ENCODE peak calls at places on chromosomes 4 and X, in seven cellular contexts. T is skeletal muscle cell, Y is mammary epithelial cell, Q is sigmoid colon, I is progenitor cell of endocrine pancreas, D is NCI-H1105 treated with DMSO at 0.1 percent for 48 hours, H is Right ventricle myocardium superior. M is an unnamed sample.

GRCh38 chrX:104660092-104660491 is 94.1 kb downstream of the IL1RAPL2 start:
- DNase-seq in T (no peak), Y (peak; percentile 29), H (no peak), Q (no peak), I (no peak), D (no peak), M (no peak)

GRCh38 chr4:75107703-75108612 is 175.0 kb downstream of the PARM1 start:
- DNase-seq in T (no peak), Y (no peak), H (no peak), D (no peak), Q (no peak), I (no peak), M (no peak)

GRCh38 chr4:86974481-86975050 is 39.8 kb downstream of the AFF1 start:
- DNase-seq in H (no peak), I (no peak), D (no peak), Q (no peak), Y (no peak), T (no peak), M (no peak)

GRCh38 chr4:162282711-162283110 is 118.9 kb upstream of the FSTL5 start:
- DNase-seq in D (no peak), H (no peak), I (no peak), Q (no peak), T (no peak), Y (no peak), M (no peak)

GRCh38 chr4:109729155-109729562 is 711 bp downstream of the PLA2G12A start:
- DNase-seq in D (peak; percentile 2), H (no peak), Y (peak; percentile 3), Q (no peak), I (no peak), T (no peak), M (no peak)

GRCh38 chr4:140748171-140748570 is 8.0 kb downstream of the TBC1D9 start:
- DNase-seq in Y (no peak), I (no peak), T (no peak), H (no peak), Q (no peak), D (no peak), M (no peak)

GRCh38 chr4:42579903-42580302 is 77.0 kb downstream of the ATP8A1 start:
- DNase-seq in Y (no peak), D (no peak), H (no peak), Q (no peak), T (no peak), I (no peak), M (no peak)

GRCh38 chr4:6360385-6360784 is 90.7 kb downstream of the WFS1 start:
- DNase-seq in Y (no peak), D (peak; percentile 29), H (no peak), Q (no peak), T (no peak), I (no peak), M (no peak)

GRCh38 chr4:126071346-126072333 is 756.9 kb downstream of the FAT4 start:
- DNase-seq in Y (peak; percentile 23), H (no peak), D (peak; percentile 91), T (peak; percentile 83), I (no peak), Q (no peak), M (no peak)

GRCh38 chrX:21847342-21847741 is 7.9 kb downstream of the MBTPS2 start:
- DNase-seq in H (no peak), T (no peak), D (no peak), Y (no peak), I (no peak), Q (no peak), M (no peak)

GRCh38 chr4:124459196-124459921 is 253.2 kb downstream of the ANKRD50 start:
- DNase-seq in I (no peak), D (no peak), Y (no peak), T (no peak), Q (no peak), H (no peak), M (no peak)

GRCh38 chrX:97524340-97524739 is 640.6 kb downstream of the RPA4 start:
- DNase-seq in H (no peak), Y (no peak), Q (no peak), I (no peak), T (no peak), D (no peak), M (no peak)

GRCh38 chrX:83469551-83469950 is 38.5 kb upstream of the POU3F4 start:
- DNase-seq in Y (peak; percentile 6), D (peak; percentile 28), H (no peak), T (no peak), Q (no peak), I (no peak), M (no peak)

GRCh38 chrX:40201486-40201885 is 103.7 kb upstream of the BCOR start:
- DNase-seq in D (no peak), Y (no peak), T (no peak), H (no peak), Q (no peak), I (no peak), M (no peak)

GRCh38 chr4:168560184-168560834 is 63.5 kb downstream of the PALLD start:
- DNase-seq in Q (no peak), Y (peak; percentile 54), I (no peak), D (peak; percentile 15), T (no peak), H (no peak), M (no peak)

GRCh38 chr4:127586922-127587571 is 45.7 kb upstream of the INTU start:
- DNase-seq in I (no peak), T (peak; percentile 3), Q (no peak), Y (peak; percentile 45), H (no peak), D (peak; percentile 42), M (no peak)

GRCh38 chrX:150258463-150259430 is 104.4 kb upstream of the MAMLD1 start:
- DNase-seq in T (no peak), D (no peak), Q (no peak), Y (no peak), H (no peak), I (no peak), M (no peak)

GRCh38 chr4:101055392-101055791 is 291.9 kb downstream of the PPP3CA start:
- DNase-seq in T (no peak), Q (no peak), Y (no peak), I (no peak), H (no peak), D (no peak), M (no peak)

GRCh38 chrX:71814123-71814912 is 51.2 kb downstream of the CXorf49B start:
- DNase-seq in D (no peak), Q (peak; percentile 39), I (no peak), H (no peak), Y (no peak), T (no peak), M (no peak)

GRCh38 chr4:125951275-125951887 is 636.6 kb downstream of the FAT4 start:
- DNase-seq in T (no peak), Y (no peak), H (no peak), D (peak; percentile 2), I (no peak), Q (no peak), M (no peak)